ENCODE peak calls at places on chromosomes 16 and 17, in six cellular contexts. R, W, L, Q, Z and T are unnamed samples.

GRCh38 chr17:27986805-27987684 is 55.4 kb upstream of the NLK start:
- DNase-seq in L (no peak), Q (no peak), W (no peak), R (no peak), Z (no peak), T (no peak)

GRCh38 chr16:17277981-17278381 is 192.8 kb downstream of the XYLT1 start:
- DNase-seq in R (no peak), W (peak), Q (no peak), L (peak), Z (peak), T (peak)

GRCh38 chr16:2710021-2710710 is 9.9 kb downstream of the PRSS27 start:
- DNase-seq in R (no peak), Z (no peak), L (no peak), W (no peak), Q (no peak), T (no peak)

GRCh38 chr16:8863594-8864424 is 5.0 kb downstream of the CARHSP1 start:
- DNase-seq in Q (peak), Z (peak), L (peak), W (peak), R (peak), T (peak)

GRCh38 chr16:54244061-54244886 is 42.3 kb downstream of the IRX3 start:
- DNase-seq in Q (no peak), L (no peak), R (no peak), W (no peak), Z (no peak), T (no peak)

GRCh38 chr16:80231118-80231515 is 309.7 kb upstream of the DYNLRB2 start:
- DNase-seq in W (no peak), R (no peak), Z (no peak), Q (no peak), L (peak), T (no peak)

GRCh38 chr17:34675605-34676004 is 96.2 kb downstream of the TMEM132E start:
- DNase-seq in R (no peak), W (no peak), Z (no peak), Q (no peak), L (no peak), T (no peak)

GRCh38 chr16:1554826-1555445 is 21.5 kb downstream of the TMEM204 start:
- DNase-seq in L (no peak), Z (peak), W (no peak), Q (no peak), R (no peak), T (peak)

GRCh38 chr16:75279277-75279676 is 27.9 kb upstream of the BCAR1 start:
- DNase-seq in Z (no peak), W (no peak), L (no peak), R (peak), Q (no peak), T (no peak)

GRCh38 chr17:39705786-39706348 is 6.0 kb downstream of the ERBB2 start:
- DNase-seq in Z (no peak), L (no peak), Q (no peak), R (peak), W (no peak), T (peak)

GRCh38 chr17:31787857-31788570 is 71.0 kb downstream of the COPRS start:
- DNase-seq in R (no peak), L (peak), Z (no peak), Q (no peak), W (peak), T (peak)

GRCh38 chr17:17412331-17412730 is 64.5 kb upstream of the MED9 start:
- DNase-seq in R (no peak), Q (no peak), Z (no peak), L (peak), W (peak), T (no peak)

GRCh38 chr16:9969580-9969979 is 212.6 kb downstream of the GRIN2A start:
- DNase-seq in Q (peak), R (no peak), L (peak), W (no peak), Z (no peak), T (no peak)

GRCh38 chr17:40069751-40070643 is 7.2 kb downstream of the THRA start:
- DNase-seq in L (peak), W (no peak), R (no peak), Z (peak), Q (peak), T (peak)

GRCh38 chr17:80694992-80695912 is 150.6 kb downstream of the RPTOR start:
- DNase-seq in Z (no peak), R (no peak), Q (no peak), L (no peak), W (no peak), T (no peak)

GRCh38 chr17:77061711-77062110 is 79.1 kb upstream of the SEC14L1 start:
- DNase-seq in L (no peak), Q (no peak), W (no peak), Z (peak), R (no peak), T (no peak)

GRCh38 chr17:77790143-77790829 is 168.2 kb upstream of the TNRC6C start:
- DNase-seq in R (no peak), Q (no peak), W (no peak), L (no peak), Z (no peak), T (no peak)

GRCh38 chr16:8492690-8493089 is 97.6 kb downstream of the TMEM114 start:
- DNase-seq in Z (no peak), Q (no peak), R (no peak), L (no peak), W (no peak), T (no peak)

GRCh38 chr16:85484337-85485295 is 128.5 kb upstream of the GSE1 start:
- DNase-seq in Z (no peak), Q (no peak), W (no peak), L (no peak), R (no peak), T (peak)

GRCh38 chr16:72199938-72200337 is 28.0 kb upstream of the PMFBP1 start:
- DNase-seq in W (no peak), L (no peak), Q (no peak), Z (peak), R (no peak), T (no peak)

GRCh38 chr17:6701719-6702118 is 11.4 kb downstream of the SLC13A5 start:
- DNase-seq in Z (peak), R (peak), Q (no peak), L (peak), W (peak), T (no peak)

GRCh38 chr16:81136331-81137011 is 40.3 kb upstream of the GCSH start:
- DNase-seq in W (no peak), Q (peak), Z (no peak), L (no peak), R (no peak), T (no peak)

GRCh38 chr17:57514614-57515013 is 230.5 kb downstream of the CCDC182 start:
- DNase-seq in Q (no peak), Z (no peak), W (no peak), L (no peak), R (no peak), T (no peak)

GRCh38 chr16:70410736-70411135 is 28.2 kb downstream of the ST3GAL2 start:
- DNase-seq in R (no peak), L (no peak), Z (no peak), W (no peak), Q (peak), T (no peak)

GRCh38 chr17:58358408-58359172 is 6.6 kb upstream of the SUPT4H1 start:
- DNase-seq in W (no peak), Q (no peak), R (no peak), Z (no peak), L (no peak), T (no peak)

GRCh38 chr17:69523252-69523861 is 108.9 kb downstream of the MAP2K6 start:
- DNase-seq in Z (peak), Q (peak), W (peak), L (peak), R (no peak), T (no peak)

GRCh38 chr17:67639997-67640396 is 77.7 kb upstream of the NOL11 start:
- DNase-seq in W (no peak), L (no peak), Z (no peak), R (no peak), Q (no peak), T (no peak)

GRCh38 chr16:63745456-63745855 is 1376.4 kb downstream of the CDH11 start:
- DNase-seq in W (no peak), Q (peak), R (no peak), Z (no peak), L (no peak), T (no peak)

GRCh38 chr16:84532299-84532724 is 27.9 kb upstream of the MEAK7 start:
- DNase-seq in W (peak), R (no peak), Q (no peak), L (peak), Z (no peak), T (no peak)

GRCh38 chr16:67801889-67802288 is 4.5 kb downstream of the RANBP10 start:
- DNase-seq in W (no peak), R (no peak), Q (no peak), Z (no peak), L (no peak), T (no peak)

GRCh38 chr16:57266531-57267268 is 17.8 kb downstream of the PLLP start:
- DNase-seq in Q (no peak), L (no peak), Z (peak), W (no peak), R (no peak), T (no peak)

GRCh38 chr16:66660422-66661209 is 35.9 kb downstream of the CMTM4 start:
- DNase-seq in Z (peak), R (peak), W (peak), Q (peak), L (peak), T (no peak)